ENCODE peak calls at places on chromosomes 4 and X, in five cellular contexts. One of them, this sample, is unnamed.
A peak's percentile ranks its signal among the peaks of the same experiment; 100 is the strongest.

GRCh38 chr4:125546272-125546671 is 231.5 kb downstream of the FAT4 start:
- DNase-seq in sigmoid colon: no peak
- DNase-seq in suprapubic skin: no peak
- DNase-seq in tibial nerve: no peak
- DNase-seq in uterus: no peak
- DNase-seq in this sample: no peak

GRCh38 chr4:123319639-123320038 is 77.0 kb upstream of the SPRY1 start:
- DNase-seq in sigmoid colon: no peak
- DNase-seq in tibial nerve: no peak
- DNase-seq in suprapubic skin: no peak
- DNase-seq in uterus: no peak
- DNase-seq in this sample: no peak

GRCh38 chrX:5397409-5397808 is 831.3 kb downstream of the NLGN4X start:
- DNase-seq in suprapubic skin: no peak
- DNase-seq in tibial nerve: no peak
- DNase-seq in uterus: no peak
- DNase-seq in sigmoid colon: no peak
- DNase-seq in this sample: no peak

GRCh38 chr4:81003549-81004240 is 26.8 kb upstream of the BMP3 start:
- DNase-seq in tibial nerve: no peak
- DNase-seq in sigmoid colon: no peak
- DNase-seq in uterus: no peak
- DNase-seq in suprapubic skin: no peak
- DNase-seq in this sample: no peak

GRCh38 chr4:142091691-142092182 is 455.4 kb downstream of the IL15 start:
- DNase-seq in tibial nerve: no peak
- DNase-seq in suprapubic skin: no peak
- DNase-seq in uterus: peak; percentile 38
- DNase-seq in sigmoid colon: no peak
- DNase-seq in this sample: no peak

GRCh38 chr4:186792994-186793393 is 69.3 kb upstream of the FAT1 start:
- DNase-seq in tibial nerve: no peak
- DNase-seq in uterus: no peak
- DNase-seq in suprapubic skin: no peak
- DNase-seq in sigmoid colon: no peak
- DNase-seq in this sample: no peak

GRCh38 chr4:77126844-77127614 is 30.0 kb upstream of the CCNG2 start:
- DNase-seq in uterus: no peak
- DNase-seq in tibial nerve: no peak
- DNase-seq in suprapubic skin: no peak
- DNase-seq in sigmoid colon: no peak
- DNase-seq in this sample: no peak

GRCh38 chr4:124389591-124389990 is 322.9 kb downstream of the ANKRD50 start:
- DNase-seq in tibial nerve: no peak
- DNase-seq in sigmoid colon: no peak
- DNase-seq in uterus: no peak
- DNase-seq in suprapubic skin: no peak
- DNase-seq in this sample: no peak

GRCh38 chr4:161601011-161601410 is 562.8 kb downstream of the FSTL5 start:
- DNase-seq in tibial nerve: no peak
- DNase-seq in uterus: no peak
- DNase-seq in sigmoid colon: no peak
- DNase-seq in suprapubic skin: no peak
- DNase-seq in this sample: no peak

GRCh38 chr4:133149932-133150642 is 993 bp downstream of the PCDH10 start:
- DNase-seq in uterus: no peak
- DNase-seq in suprapubic skin: no peak
- DNase-seq in tibial nerve: no peak
- DNase-seq in sigmoid colon: peak; percentile 53
- DNase-seq in this sample: no peak

GRCh38 chr4:143458966-143459365 is 54.5 kb upstream of the SMARCA5 start:
- DNase-seq in sigmoid colon: no peak
- DNase-seq in tibial nerve: no peak
- DNase-seq in uterus: no peak
- DNase-seq in suprapubic skin: no peak
- DNase-seq in this sample: no peak

GRCh38 chr4:170875868-170876267 is 786.1 kb upstream of the AADAT start:
- DNase-seq in tibial nerve: no peak
- DNase-seq in sigmoid colon: no peak
- DNase-seq in suprapubic skin: no peak
- DNase-seq in uterus: no peak
- DNase-seq in this sample: no peak

DNA sequence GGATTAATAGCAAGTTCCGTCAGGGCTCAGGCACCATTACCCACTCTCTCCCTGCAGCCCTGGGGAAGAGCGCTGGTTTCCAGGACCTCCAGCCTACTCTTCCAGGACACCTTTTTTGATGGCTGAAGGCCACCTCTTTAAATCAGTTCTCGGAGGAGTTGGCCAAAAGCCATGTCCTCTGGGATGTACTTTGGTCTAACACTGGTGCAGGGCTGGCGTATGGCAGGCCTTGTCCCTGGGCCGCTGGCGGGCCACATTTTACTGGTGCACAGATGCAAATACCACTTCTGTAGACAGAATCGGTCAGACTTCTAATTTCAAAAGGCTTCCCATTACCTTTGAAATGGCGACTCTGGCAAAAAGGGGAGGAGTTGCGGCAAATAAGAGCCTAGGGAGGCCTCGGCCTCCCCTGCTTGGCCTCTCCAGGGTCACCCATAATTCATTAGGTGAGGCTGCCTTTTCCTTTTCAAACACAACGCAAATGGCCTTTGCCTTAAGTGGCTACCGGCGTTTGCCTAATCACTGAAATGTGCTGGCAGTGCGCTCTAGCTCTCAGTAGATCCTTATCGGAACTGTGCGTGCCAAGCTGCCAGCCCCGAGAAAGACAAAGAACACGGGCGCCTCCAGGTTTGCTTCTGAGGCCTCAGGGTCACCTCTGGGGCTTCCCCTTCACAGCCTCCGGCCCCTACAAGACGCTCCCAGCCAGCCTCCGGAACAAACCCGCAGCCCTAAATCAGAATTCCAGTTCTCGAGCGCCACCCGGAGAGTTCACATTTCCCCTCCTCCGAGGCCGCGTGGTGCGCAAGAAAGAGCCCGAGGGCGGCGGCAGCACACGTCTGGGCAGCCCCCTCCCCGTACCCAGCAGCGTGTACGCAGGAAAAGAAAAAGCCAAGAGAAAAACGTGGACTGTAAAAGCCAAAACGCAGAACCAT is 76.2 kb upstream of the BCOR start:
- DNase-seq in sigmoid colon: peak; percentile 81
- DNase-seq in tibial nerve: no peak
- DNase-seq in suprapubic skin: peak; percentile 64
- DNase-seq in uterus: peak; percentile 59
- DNase-seq in this sample: peak; percentile 69
- TF ChIP-seq POLR2A in sigmoid colon: no peak
- TF ChIP-seq POLR2A in tibial nerve: no peak
- TF ChIP-seq POLR2A in suprapubic skin: no peak
- TF ChIP-seq POLR2A in uterus: no peak
- TF ChIP-seq POLR2A in this sample: no peak

DNA sequence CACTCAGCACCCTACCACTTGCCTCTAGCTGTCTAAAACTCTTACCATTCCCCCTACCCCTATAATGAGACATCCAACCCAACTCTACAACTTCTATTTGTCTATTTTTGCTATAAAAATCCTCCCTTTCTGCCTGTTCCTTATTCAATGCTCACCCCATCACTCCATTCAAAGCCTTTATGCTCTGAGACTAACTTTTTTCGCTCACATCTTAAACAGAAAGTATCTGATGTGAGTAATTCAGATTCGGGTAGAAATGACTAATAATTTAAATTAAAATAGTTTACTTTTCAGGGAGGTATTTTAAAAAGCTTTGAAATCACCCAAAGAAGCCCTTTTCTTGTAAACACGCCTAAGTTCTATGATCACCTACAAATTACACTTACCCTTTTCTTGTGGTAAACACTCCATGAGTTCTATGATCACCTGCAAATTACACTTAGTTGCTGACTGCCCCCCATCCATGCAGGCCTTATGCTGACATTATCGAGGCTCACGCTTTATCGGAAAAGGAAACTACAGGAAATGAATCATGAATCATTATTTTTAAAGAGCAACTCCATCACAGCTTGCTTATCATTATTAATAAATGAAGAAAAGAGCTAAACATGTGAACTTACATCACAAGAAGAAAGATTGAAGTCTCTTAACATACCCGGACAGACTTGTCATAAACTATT is 168.7 kb upstream of the PPP1R2C start:
- DNase-seq in uterus: no peak
- DNase-seq in suprapubic skin: no peak
- DNase-seq in sigmoid colon: no peak
- DNase-seq in tibial nerve: no peak
- DNase-seq in this sample: no peak
- H3K4me1 ChIP-seq in uterus: no peaks in the 10 kb centered on the region
- H3K4me1 ChIP-seq in suprapubic skin: no peaks in the 10 kb centered on the region
- H3K4me1 ChIP-seq in sigmoid colon: no peaks in the 10 kb centered on the region
- H3K4me1 ChIP-seq in tibial nerve: no peaks in the 10 kb centered on the region
- H3K4me1 ChIP-seq in this sample: no peaks in the 10 kb centered on the region

GRCh38 chr4:18213576-18214198 is 192.1 kb upstream of the LCORL start:
- DNase-seq in uterus: no peak
- DNase-seq in tibial nerve: no peak
- DNase-seq in suprapubic skin: no peak
- DNase-seq in sigmoid colon: no peak
- DNase-seq in this sample: no peak
- H3K9me3 ChIP-seq in uterus: no peaks in the 10 kb centered on the region
- H3K9me3 ChIP-seq in tibial nerve: no peaks in the 10 kb centered on the region
- H3K9me3 ChIP-seq in suprapubic skin: peaks cover 7% of the 10 kb centered on the region
- H3K9me3 ChIP-seq in sigmoid colon: no peaks in the 10 kb centered on the region
- H3K9me3 ChIP-seq in this sample: no peaks in the 10 kb centered on the region

GRCh38 chr4:1000686-1001260 is 7.6 kb upstream of the SLC26A1 start:
- DNase-seq in suprapubic skin: no peak
- DNase-seq in uterus: no peak
- DNase-seq in sigmoid colon: no peak
- DNase-seq in tibial nerve: no peak
- DNase-seq in this sample: no peak

GRCh38 chr4:1002131-1002630 is 9.0 kb upstream of the SLC26A1 start:
- DNase-seq in tibial nerve: peak; percentile 35
- DNase-seq in suprapubic skin: no peak
- DNase-seq in sigmoid colon: no peak
- DNase-seq in uterus: peak; percentile 50
- DNase-seq in this sample: peak; percentile 85

GRCh38 chr4:999863-1000425 is 6.7 kb upstream of the SLC26A1 start:
- DNase-seq in suprapubic skin: no peak
- DNase-seq in sigmoid colon: no peak
- DNase-seq in tibial nerve: no peak
- DNase-seq in uterus: no peak
- DNase-seq in this sample: no peak

GRCh38 chr4:1002631-1003251 is 8.7 kb upstream of the FGFRL1 start:
- DNase-seq in uterus: no peak
- DNase-seq in sigmoid colon: no peak
- DNase-seq in suprapubic skin: no peak
- DNase-seq in tibial nerve: no peak
- DNase-seq in this sample: no peak

GRCh38 chr4:1001561-1002130 is 8.4 kb upstream of the SLC26A1 start:
- DNase-seq in sigmoid colon: no peak
- DNase-seq in uterus: no peak
- DNase-seq in tibial nerve: no peak
- DNase-seq in suprapubic skin: no peak
- DNase-seq in this sample: no peak
- TF ChIP-seq POLR2A in sigmoid colon: no peak
- TF ChIP-seq POLR2A in uterus: no peak
- TF ChIP-seq POLR2A in tibial nerve: no peak
- TF ChIP-seq POLR2A in suprapubic skin: no peak
- TF ChIP-seq POLR2A in this sample: no peak